ENCODE peak calls at places on chromosomes 12 and 14, in ten cellular contexts. One of them, this sample, is unnamed.

GRCh38 chr12:131357920-131358319 is 353.0 kb upstream of the SFSWAP start:
- DNase-seq in GM12865: no peak
- DNase-seq in pancreas: no peak
- DNase-seq in colonic mucosa: no peak
- DNase-seq in hepatocyte: no peak
- DNase-seq in AG10803: no peak
- DNase-seq in GM10248: no peak
- DNase-seq in CD4-positive, alpha-beta T cell: no peak
- DNase-seq in Peyer's patch: peak; percentile 2
- DNase-seq in vagina: no peak
- DNase-seq in this sample: no peak

GRCh38 chr14:99524804-99525698 is 43.8 kb downstream of the CCNK start:
- DNase-seq in GM12865: no peak
- DNase-seq in pancreas: no peak
- DNase-seq in colonic mucosa: peak; percentile 54
- DNase-seq in hepatocyte: peak; percentile 69
- DNase-seq in AG10803: peak; percentile 48
- DNase-seq in GM10248: no peak
- DNase-seq in CD4-positive, alpha-beta T cell: no peak
- DNase-seq in Peyer's patch: no peak
- DNase-seq in vagina: no peak
- DNase-seq in this sample: peak; percentile 17

GRCh38 chr12:24045816-24046257 is 96.4 kb upstream of the SOX5 start:
- DNase-seq in GM12865: no peak
- DNase-seq in pancreas: no peak
- DNase-seq in colonic mucosa: no peak
- DNase-seq in hepatocyte: peak; percentile 7
- DNase-seq in AG10803: peak; percentile 31
- DNase-seq in GM10248: no peak
- DNase-seq in CD4-positive, alpha-beta T cell: no peak
- DNase-seq in Peyer's patch: no peak
- DNase-seq in vagina: no peak
- DNase-seq in this sample: no peak

GRCh38 chr12:57214398-57214781 is 2.2 kb upstream of the NXPH4 start:
- DNase-seq in GM12865: peak; percentile 66
- DNase-seq in pancreas: no peak
- DNase-seq in colonic mucosa: peak; percentile 70
- DNase-seq in hepatocyte: peak; percentile 82
- DNase-seq in AG10803: peak; percentile 49
- DNase-seq in GM10248: peak; percentile 82
- DNase-seq in CD4-positive, alpha-beta T cell: peak; percentile 61
- DNase-seq in Peyer's patch: peak; percentile 86
- DNase-seq in vagina: no peak
- DNase-seq in this sample: peak; percentile 86

GRCh38 chr14:52078093-52078492 is 9.2 kb upstream of the NID2 start:
- DNase-seq in GM12865: no peak
- DNase-seq in pancreas: no peak
- DNase-seq in colonic mucosa: no peak
- DNase-seq in hepatocyte: no peak
- DNase-seq in AG10803: no peak
- DNase-seq in GM10248: no peak
- DNase-seq in CD4-positive, alpha-beta T cell: no peak
- DNase-seq in Peyer's patch: no peak
- DNase-seq in vagina: no peak
- DNase-seq in this sample: no peak

GRCh38 chr14:20469890-20470858 is 968 bp downstream of the PNP start:
- DNase-seq in GM12865: peak; percentile 60
- DNase-seq in pancreas: no peak
- DNase-seq in colonic mucosa: peak; percentile 65
- DNase-seq in hepatocyte: peak; percentile 46
- DNase-seq in AG10803: peak; percentile 45
- DNase-seq in GM10248: peak; percentile 45
- DNase-seq in CD4-positive, alpha-beta T cell: peak; percentile 40
- DNase-seq in Peyer's patch: peak; percentile 71
- DNase-seq in vagina: no peak
- DNase-seq in this sample: peak; percentile 63

GRCh38 chr14:22438742-22439141 is 150.3 kb downstream of the DAD1 start:
- DNase-seq in GM12865: no peak
- DNase-seq in pancreas: no peak
- DNase-seq in colonic mucosa: no peak
- DNase-seq in hepatocyte: no peak
- DNase-seq in AG10803: no peak
- DNase-seq in GM10248: no peak
- DNase-seq in CD4-positive, alpha-beta T cell: no peak
- DNase-seq in Peyer's patch: no peak
- DNase-seq in vagina: no peak
- DNase-seq in this sample: no peak

GRCh38 chr12:41701943-41702601 is 442.6 kb downstream of the GXYLT1 start:
- DNase-seq in GM12865: no peak
- DNase-seq in pancreas: no peak
- DNase-seq in colonic mucosa: no peak
- DNase-seq in hepatocyte: no peak
- DNase-seq in AG10803: no peak
- DNase-seq in GM10248: no peak
- DNase-seq in CD4-positive, alpha-beta T cell: no peak
- DNase-seq in Peyer's patch: no peak
- DNase-seq in vagina: no peak
- DNase-seq in this sample: no peak

GRCh38 chr14:76259029-76259735 is 107.5 kb downstream of the GPATCH2L start:
- DNase-seq in GM12865: no peak
- DNase-seq in pancreas: no peak
- DNase-seq in colonic mucosa: no peak
- DNase-seq in hepatocyte: no peak
- DNase-seq in AG10803: no peak
- DNase-seq in GM10248: no peak
- DNase-seq in CD4-positive, alpha-beta T cell: no peak
- DNase-seq in Peyer's patch: no peak
- DNase-seq in vagina: no peak
- DNase-seq in this sample: no peak

GRCh38 chr14:67519406-67519805 is 13.7 kb upstream of the PLEKHH1 start:
- DNase-seq in GM12865: no peak
- DNase-seq in pancreas: no peak
- DNase-seq in colonic mucosa: no peak
- DNase-seq in hepatocyte: no peak
- DNase-seq in AG10803: no peak
- DNase-seq in GM10248: no peak
- DNase-seq in CD4-positive, alpha-beta T cell: no peak
- DNase-seq in Peyer's patch: peak; percentile 7
- DNase-seq in vagina: no peak
- DNase-seq in this sample: no peak

GRCh38 chr12:585062-586061 is 77.9 kb downstream of the NINJ2 start:
- DNase-seq in GM12865: no peak
- DNase-seq in pancreas: no peak
- DNase-seq in colonic mucosa: no peak
- DNase-seq in hepatocyte: no peak
- DNase-seq in AG10803: no peak
- DNase-seq in GM10248: no peak
- DNase-seq in CD4-positive, alpha-beta T cell: no peak
- DNase-seq in Peyer's patch: peak; percentile 28
- DNase-seq in vagina: no peak
- DNase-seq in this sample: no peak

GRCh38 chr12:581321-581720 is 81.9 kb downstream of the NINJ2 start:
- DNase-seq in GM12865: no peak
- DNase-seq in pancreas: no peak
- DNase-seq in colonic mucosa: no peak
- DNase-seq in hepatocyte: no peak
- DNase-seq in AG10803: no peak
- DNase-seq in GM10248: no peak
- DNase-seq in CD4-positive, alpha-beta T cell: no peak
- DNase-seq in Peyer's patch: peak; percentile 34
- DNase-seq in vagina: no peak
- DNase-seq in this sample: no peak

GRCh38 chr12:580813-581212 is 82.4 kb downstream of the NINJ2 start:
- DNase-seq in GM12865: no peak
- DNase-seq in pancreas: no peak
- DNase-seq in colonic mucosa: no peak
- DNase-seq in hepatocyte: no peak
- DNase-seq in AG10803: no peak
- DNase-seq in GM10248: no peak
- DNase-seq in CD4-positive, alpha-beta T cell: no peak
- DNase-seq in Peyer's patch: no peak
- DNase-seq in vagina: no peak
- DNase-seq in this sample: no peak

GRCh38 chr12:581746-582145 is 81.5 kb downstream of the NINJ2 start:
- DNase-seq in GM12865: no peak
- DNase-seq in pancreas: no peak
- DNase-seq in colonic mucosa: no peak
- DNase-seq in hepatocyte: no peak
- DNase-seq in AG10803: no peak
- DNase-seq in GM10248: no peak
- DNase-seq in CD4-positive, alpha-beta T cell: no peak
- DNase-seq in Peyer's patch: peak; percentile 30
- DNase-seq in vagina: no peak
- DNase-seq in this sample: no peak

DNA sequence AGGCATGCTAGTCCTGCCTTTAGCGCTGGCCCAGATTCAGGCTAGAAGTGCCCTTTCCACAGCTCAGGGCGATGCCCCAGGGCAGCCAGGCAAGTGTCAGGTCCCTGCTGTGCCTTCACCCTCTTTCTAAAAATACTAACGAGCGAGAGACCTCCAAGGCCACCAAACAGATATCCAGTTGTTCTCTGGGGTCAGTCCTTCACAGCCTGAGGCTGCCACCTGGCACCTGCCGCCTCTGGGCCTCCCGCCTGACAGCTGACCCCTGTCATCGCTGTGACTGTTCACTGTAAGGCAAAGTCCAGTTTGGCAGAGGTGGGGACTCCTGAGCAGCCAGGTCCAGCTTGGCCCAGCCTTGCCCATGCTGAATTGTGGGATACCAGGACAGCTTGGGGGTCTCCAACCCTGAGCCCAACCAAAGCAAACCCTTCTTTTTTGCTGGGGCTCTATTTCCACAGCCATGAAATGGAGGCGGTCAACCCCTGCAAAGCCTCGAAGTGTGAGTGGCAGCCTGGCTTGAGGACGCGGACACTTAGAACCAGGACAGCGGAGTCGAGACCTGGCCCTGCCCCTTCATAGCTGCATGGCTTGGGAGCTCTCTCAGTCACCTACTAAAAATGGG is 79.9 kb downstream of the NINJ2 start:
- DNase-seq in GM12865: no peak
- DNase-seq in pancreas: no peak
- DNase-seq in colonic mucosa: no peak
- DNase-seq in hepatocyte: peak; percentile 71
- DNase-seq in AG10803: no peak
- DNase-seq in GM10248: no peak
- DNase-seq in CD4-positive, alpha-beta T cell: no peak
- DNase-seq in Peyer's patch: peak; percentile 45
- DNase-seq in vagina: no peak
- DNase-seq in this sample: no peak
- TF ChIP-seq CTCF in GM12865: no peak
- TF ChIP-seq CTCF in pancreas: no peak
- TF ChIP-seq CTCF in colonic mucosa: no peak
- TF ChIP-seq CTCF in hepatocyte: peak; percentile 34
- TF ChIP-seq CTCF in AG10803: no peak
- TF ChIP-seq CTCF in GM10248: no peak
- TF ChIP-seq CTCF in CD4-positive, alpha-beta T cell: no peak
- TF ChIP-seq CTCF in Peyer's patch: no peak
- TF ChIP-seq CTCF in vagina: no peak
- TF ChIP-seq CTCF in this sample: no peak

GRCh38 chr14:65940056-65940735 is 527.7 kb downstream of the FUT8 start:
- DNase-seq in GM12865: peak; percentile 57
- DNase-seq in pancreas: no peak
- DNase-seq in colonic mucosa: no peak
- DNase-seq in hepatocyte: peak; percentile 32
- DNase-seq in AG10803: no peak
- DNase-seq in GM10248: peak; percentile 24
- DNase-seq in CD4-positive, alpha-beta T cell: no peak
- DNase-seq in Peyer's patch: no peak
- DNase-seq in vagina: no peak
- DNase-seq in this sample: peak; percentile 65
- TF ChIP-seq CTCF in GM12865: peak; percentile 36
- TF ChIP-seq CTCF in pancreas: no peak
- TF ChIP-seq CTCF in colonic mucosa: no peak
- TF ChIP-seq CTCF in hepatocyte: peak; percentile 14
- TF ChIP-seq CTCF in AG10803: peak; percentile 12
- TF ChIP-seq CTCF in GM10248: no peak
- TF ChIP-seq CTCF in CD4-positive, alpha-beta T cell: no peak
- TF ChIP-seq CTCF in Peyer's patch: no peak
- TF ChIP-seq CTCF in vagina: no peak
- TF ChIP-seq CTCF in this sample: peak; percentile 33

DNA sequence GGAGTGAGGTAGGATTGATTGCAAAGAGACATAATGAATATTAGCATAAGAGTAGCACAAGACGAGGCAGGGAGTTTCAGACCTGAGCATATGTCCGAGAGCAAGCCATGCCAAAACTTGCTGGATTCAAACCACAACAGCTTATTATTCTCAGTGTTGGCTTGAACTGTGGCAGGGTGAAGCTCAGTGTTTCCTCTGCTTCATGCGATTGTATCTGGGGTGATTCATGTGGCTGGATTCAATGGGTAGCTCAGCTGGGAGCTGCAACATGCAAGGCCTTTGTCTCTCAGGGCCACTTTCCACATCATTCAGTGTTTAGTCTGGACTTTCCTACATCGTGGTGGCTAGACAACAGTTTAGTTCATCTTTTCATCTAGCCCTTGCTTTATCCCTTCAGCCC is 22.1 kb upstream of the E2F7 start:
- DNase-seq in GM12865: no peak
- DNase-seq in pancreas: no peak
- DNase-seq in colonic mucosa: no peak
- DNase-seq in hepatocyte: peak; percentile 8
- DNase-seq in AG10803: peak; percentile 79
- DNase-seq in GM10248: no peak
- DNase-seq in CD4-positive, alpha-beta T cell: no peak
- DNase-seq in Peyer's patch: no peak
- DNase-seq in vagina: no peak
- DNase-seq in this sample: no peak
- TF ChIP-seq CTCF in GM12865: no peak
- TF ChIP-seq CTCF in pancreas: no peak
- TF ChIP-seq CTCF in colonic mucosa: no peak
- TF ChIP-seq CTCF in hepatocyte: no peak
- TF ChIP-seq CTCF in AG10803: no peak
- TF ChIP-seq CTCF in GM10248: no peak
- TF ChIP-seq CTCF in CD4-positive, alpha-beta T cell: no peak
- TF ChIP-seq CTCF in Peyer's patch: no peak
- TF ChIP-seq CTCF in vagina: no peak
- TF ChIP-seq CTCF in this sample: no peak

DNA sequence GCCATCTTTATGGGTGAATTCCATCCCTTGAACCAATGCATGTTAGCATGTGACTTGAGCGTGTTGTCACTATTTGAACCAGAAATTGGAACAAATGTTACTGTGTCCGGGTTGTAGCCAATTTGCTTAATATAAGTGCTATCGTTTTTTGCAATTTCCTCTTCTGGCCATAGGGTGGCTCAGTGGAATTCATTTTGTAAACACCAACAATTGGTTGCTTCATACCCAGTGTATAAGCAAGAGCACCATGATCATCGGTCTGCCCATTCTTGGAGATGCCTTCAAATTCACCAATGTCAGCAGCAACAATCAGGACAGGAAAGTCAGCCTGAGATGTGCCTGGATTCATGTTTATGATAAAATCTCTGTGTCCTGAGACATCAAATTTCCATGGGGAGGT is 5.0 kb upstream of the NEDD1 start:
- DNase-seq in GM12865: peak; percentile 39
- DNase-seq in pancreas: no peak
- DNase-seq in colonic mucosa: no peak
- DNase-seq in hepatocyte: no peak
- DNase-seq in AG10803: no peak
- DNase-seq in GM10248: no peak
- DNase-seq in CD4-positive, alpha-beta T cell: no peak
- DNase-seq in Peyer's patch: no peak
- DNase-seq in vagina: no peak
- DNase-seq in this sample: no peak
- TF ChIP-seq CTCF in GM12865: peak; percentile 7
- TF ChIP-seq CTCF in pancreas: no peak
- TF ChIP-seq CTCF in colonic mucosa: no peak
- TF ChIP-seq CTCF in hepatocyte: no peak
- TF ChIP-seq CTCF in AG10803: no peak
- TF ChIP-seq CTCF in GM10248: peak; percentile 22
- TF ChIP-seq CTCF in CD4-positive, alpha-beta T cell: no peak
- TF ChIP-seq CTCF in Peyer's patch: peak; percentile 11
- TF ChIP-seq CTCF in vagina: no peak
- TF ChIP-seq CTCF in this sample: no peak